ENCODE peak calls at places on chromosomes 4 and X, in nine cellular contexts. E, S, T, O, W, U, H, D and M are unnamed samples.

GRCh38 chr4:165580379-165580905 is 201.6 kb downstream of the CPE start:
- DNase-seq in E (no peak), S (no peak), T (no peak), O (no peak), W (peak), U (no peak), H (peak), D (peak), M (no peak)

GRCh38 chr4:2699534-2699933 is 56.6 kb downstream of the TNIP2 start:
- DNase-seq in E (no peak), S (no peak), T (no peak), O (no peak), W (no peak), U (no peak), H (no peak), D (no peak), M (no peak)

GRCh38 chrX:2446815-2447214 is 54.0 kb downstream of the DHRSX start:
- DNase-seq in E (no peak), S (no peak), T (no peak), O (no peak), W (no peak), U (no peak), H (no peak), D (no peak), M (no peak)

GRCh38 chr4:105145913-105146285 is 777 bp upstream of the TET2 start:
- DNase-seq in E (peak), S (peak), T (peak), O (peak), W (peak), U (peak), H (no peak), D (no peak), M (no peak)

GRCh38 chrX:149060921-149061320 is 444.2 kb downstream of the IDS start:
- DNase-seq in E (no peak), S (no peak), T (no peak), O (no peak), W (no peak), U (no peak), H (no peak), D (peak), M (no peak)

GRCh38 chrX:88135735-88136134 is 611.3 kb upstream of the CPXCR1 start:
- DNase-seq in E (no peak), S (no peak), T (no peak), O (no peak), W (no peak), U (no peak), H (no peak), D (no peak), M (no peak)

GRCh38 chr4:157447195-157447594 is 226.7 kb downstream of the GRIA2 start:
- DNase-seq in E (no peak), S (no peak), T (no peak), O (no peak), W (no peak), U (no peak), H (no peak), D (peak), M (no peak)

GRCh38 chr4:113582737-113583136 is 178.8 kb downstream of the CAMK2D start:
- DNase-seq in E (no peak), S (no peak), T (no peak), O (no peak), W (no peak), U (no peak), H (no peak), D (no peak), M (no peak)

GRCh38 chrX:39678914-39679313 is 418.8 kb downstream of the BCOR start:
- DNase-seq in E (no peak), S (peak), T (no peak), O (no peak), W (no peak), U (no peak), H (no peak), D (no peak), M (no peak)

GRCh38 chr4:79078339-79078738 is 139.1 kb upstream of the PAQR3 start:
- DNase-seq in E (no peak), S (no peak), T (no peak), O (no peak), W (peak), U (no peak), H (no peak), D (no peak), M (no peak)

GRCh38 chr4:31983677-31984076 is 1263.5 kb downstream of the PCDH7 start:
- DNase-seq in E (no peak), S (no peak), T (no peak), O (no peak), W (no peak), U (no peak), H (no peak), D (peak), M (no peak)

GRCh38 chr4:105191621-105192210 is 45.0 kb downstream of the TET2 start:
- DNase-seq in E (no peak), S (peak), T (no peak), O (no peak), W (no peak), U (no peak), H (no peak), D (peak), M (no peak)

GRCh38 chr4:66972087-66972486 is 573.2 kb downstream of the CENPC start:
- DNase-seq in E (no peak), S (no peak), T (no peak), O (no peak), W (no peak), U (no peak), H (no peak), D (no peak), M (no peak)

GRCh38 chrX:9670136-9670905 is 95.3 kb downstream of the GPR143 start:
- DNase-seq in E (no peak), S (no peak), T (no peak), O (no peak), W (no peak), U (no peak), H (no peak), D (no peak), M (no peak)

GRCh38 chrX:129723511-129723910 is 15.3 kb upstream of the XPNPEP2 start:
- DNase-seq in E (no peak), S (no peak), T (no peak), O (no peak), W (no peak), U (no peak), H (no peak), D (peak), M (no peak)

GRCh38 chr4:152352215-152352614 is 183.7 kb downstream of the FBXW7 start:
- DNase-seq in E (no peak), S (no peak), T (no peak), O (no peak), W (no peak), U (no peak), H (no peak), D (no peak), M (no peak)

GRCh38 chr4:48439988-48440387 is 43.2 kb upstream of the SLC10A4 start:
- DNase-seq in E (no peak), S (no peak), T (no peak), O (no peak), W (no peak), U (no peak), H (no peak), D (no peak), M (no peak)

GRCh38 chrX:39766085-39766726 is 331.6 kb downstream of the BCOR start:
- DNase-seq in E (no peak), S (no peak), T (no peak), O (no peak), W (no peak), U (peak), H (no peak), D (peak), M (no peak)

GRCh38 chr4:39037491-39037825 is 5.2 kb upstream of the TMEM156 start:
- DNase-seq in E (no peak), S (no peak), T (no peak), O (no peak), W (no peak), U (no peak), H (peak), D (peak), M (no peak)

GRCh38 chr4:87150498-87151261 is 69.7 kb downstream of the KLHL8 start:
- DNase-seq in E (no peak), S (peak), T (no peak), O (peak), W (peak), U (peak), H (peak), D (peak), M (peak)

GRCh38 chrX:100447563-100448397 is 37.7 kb upstream of the PCDH19 start:
- DNase-seq in E (no peak), S (peak), T (no peak), O (no peak), W (peak), U (peak), H (peak), D (peak), M (peak)

GRCh38 chr4:36243355-36244256 is 708 bp downstream of the ARAP2 start:
- DNase-seq in E (peak), S (peak), T (no peak), O (peak), W (no peak), U (peak), H (peak), D (peak), M (peak)

GRCh38 chrX:101450951-101451350 is 34.3 kb upstream of the ARMCX4 start:
- DNase-seq in E (no peak), S (no peak), T (no peak), O (no peak), W (peak), U (no peak), H (no peak), D (no peak), M (peak)

GRCh38 chr4:149493492-149493891 is 322.2 kb downstream of the IQCM start:
- DNase-seq in E (no peak), S (peak), T (no peak), O (no peak), W (no peak), U (no peak), H (no peak), D (no peak), M (no peak)

GRCh38 chr4:34181311-34181808 is 2063.0 kb downstream of the ARAP2 start:
- DNase-seq in E (no peak), S (no peak), T (no peak), O (no peak), W (no peak), U (no peak), H (no peak), D (peak), M (no peak)

GRCh38 chr4:148060264-148061138 is 328.6 kb downstream of the ARHGAP10 start:
- DNase-seq in E (no peak), S (no peak), T (no peak), O (no peak), W (no peak), U (peak), H (no peak), D (peak), M (no peak)

GRCh38 chr4:159758061-159758460 is 655.2 kb downstream of the RAPGEF2 start:
- DNase-seq in E (no peak), S (no peak), T (no peak), O (no peak), W (no peak), U (no peak), H (no peak), D (no peak), M (no peak)

GRCh38 chr4:36269116-36269515 is 12.3 kb upstream of the DTHD1 start:
- DNase-seq in E (peak), S (no peak), T (no peak), O (no peak), W (no peak), U (peak), H (no peak), D (no peak), M (no peak)

GRCh38 chr4:20618010-20618409 is 82.2 kb upstream of the PACRGL start:
- DNase-seq in E (no peak), S (no peak), T (no peak), O (no peak), W (peak), U (no peak), H (no peak), D (no peak), M (peak)

GRCh38 chr4:126779446-126780166 is 853.2 kb upstream of the INTU start:
- DNase-seq in E (no peak), S (no peak), T (no peak), O (no peak), W (no peak), U (no peak), H (no peak), D (no peak), M (no peak)

GRCh38 chrX:154021131-154021611 is 1.5 kb upstream of the IRAK1 start:
- DNase-seq in E (no peak), S (no peak), T (no peak), O (no peak), W (no peak), U (no peak), H (no peak), D (peak), M (no peak)

GRCh38 chrX:40996886-40997530 is 88.2 kb upstream of the USP9X start:
- DNase-seq in E (no peak), S (peak), T (no peak), O (no peak), W (peak), U (no peak), H (peak), D (peak), M (no peak)

GRCh38 chrX:152905081-152905420 is 7.2 kb downstream of the ZNF185 start:
- DNase-seq in E (no peak), S (no peak), T (no peak), O (no peak), W (no peak), U (no peak), H (no peak), D (no peak), M (no peak)

GRCh38 chr4:6881908-6882307 is 27.7 kb upstream of the TBC1D14 start:
- DNase-seq in E (no peak), S (no peak), T (no peak), O (no peak), W (no peak), U (no peak), H (no peak), D (no peak), M (no peak)

GRCh38 chr4:127623755-127624087 is 9.0 kb upstream of the INTU start:
- DNase-seq in E (no peak), S (no peak), T (no peak), O (no peak), W (no peak), U (no peak), H (peak), D (no peak), M (no peak)

GRCh38 chr4:98484031-98484430 is 174.4 kb downstream of the TSPAN5 start:
- DNase-seq in E (no peak), S (no peak), T (no peak), O (no peak), W (no peak), U (no peak), H (no peak), D (peak), M (no peak)

GRCh38 chr4:110630621-110631402 is 7.9 kb upstream of the PITX2 start:
- DNase-seq in E (no peak), S (no peak), T (no peak), O (no peak), W (no peak), U (no peak), H (no peak), D (no peak), M (no peak)